ENCODE peak calls at places on chromosomes 1 and 21, in six cellular contexts. One of them, this sample, is unnamed.

GRCh38 chr1:55812281-55812680 is 597.1 kb upstream of the USP24 start:
- DNase-seq in foreskin fibroblast: peak; percentile 53
- DNase-seq in pancreas: no peak
- DNase-seq in Panc1: no peak
- DNase-seq in heart left ventricle: no peak
- DNase-seq in stomach: no peak
- DNase-seq in this sample: no peak

GRCh38 chr1:82632164-82632563 is 831.4 kb downstream of the ADGRL2 start:
- DNase-seq in foreskin fibroblast: no peak
- DNase-seq in pancreas: no peak
- DNase-seq in Panc1: no peak
- DNase-seq in heart left ventricle: no peak
- DNase-seq in stomach: no peak
- DNase-seq in this sample: no peak

GRCh38 chr1:32743380-32744062 is 41.0 kb upstream of the SYNC start:
- DNase-seq in foreskin fibroblast: peak; percentile 42
- DNase-seq in pancreas: no peak
- DNase-seq in Panc1: no peak
- DNase-seq in heart left ventricle: no peak
- DNase-seq in stomach: peak; percentile 76
- DNase-seq in this sample: no peak

GRCh38 chr21:45326169-45326833 is 38.6 kb upstream of the POFUT2 start:
- DNase-seq in foreskin fibroblast: peak; percentile 92
- DNase-seq in pancreas: no peak
- DNase-seq in Panc1: no peak
- DNase-seq in heart left ventricle: no peak
- DNase-seq in stomach: no peak
- DNase-seq in this sample: peak; percentile 45

GRCh38 chr1:186482661-186483255 is 21.8 kb upstream of the PDC start:
- DNase-seq in foreskin fibroblast: peak; percentile 82
- DNase-seq in pancreas: peak; percentile 18
- DNase-seq in Panc1: peak; percentile 51
- DNase-seq in heart left ventricle: peak; percentile 37
- DNase-seq in stomach: peak; percentile 42
- DNase-seq in this sample: peak; percentile 58

GRCh38 chr1:212514056-212514614 is 81.4 kb downstream of the NENF start:
- DNase-seq in foreskin fibroblast: peak; percentile 28
- DNase-seq in pancreas: peak; percentile 57
- DNase-seq in Panc1: no peak
- DNase-seq in heart left ventricle: peak; percentile 56
- DNase-seq in stomach: no peak
- DNase-seq in this sample: no peak

GRCh38 chr1:30345525-30346145 is 377.8 kb downstream of the MATN1 start:
- DNase-seq in foreskin fibroblast: no peak
- DNase-seq in pancreas: no peak
- DNase-seq in Panc1: no peak
- DNase-seq in heart left ventricle: no peak
- DNase-seq in stomach: no peak
- DNase-seq in this sample: no peak

GRCh38 chr1:159214149-159214760 is 9.6 kb downstream of the ACKR1 start:
- DNase-seq in foreskin fibroblast: peak; percentile 70
- DNase-seq in pancreas: no peak
- DNase-seq in Panc1: peak; percentile 42
- DNase-seq in heart left ventricle: no peak
- DNase-seq in stomach: peak; percentile 35
- DNase-seq in this sample: peak; percentile 29

GRCh38 chr1:41811978-41812852 is 106.5 kb downstream of the HIVEP3 start:
- DNase-seq in foreskin fibroblast: peak; percentile 92
- DNase-seq in pancreas: peak; percentile 47
- DNase-seq in Panc1: peak; percentile 47
- DNase-seq in heart left ventricle: peak; percentile 41
- DNase-seq in stomach: peak; percentile 70
- DNase-seq in this sample: peak; percentile 56

GRCh38 chr1:154851392-154852177 is 18.5 kb downstream of the KCNN3 start:
- DNase-seq in foreskin fibroblast: no peak
- DNase-seq in pancreas: no peak
- DNase-seq in Panc1: no peak
- DNase-seq in heart left ventricle: no peak
- DNase-seq in stomach: no peak
- DNase-seq in this sample: no peak

GRCh38 chr1:151612506-151613274 is 840 bp downstream of the SNX27 start:
- DNase-seq in foreskin fibroblast: peak; percentile 56
- DNase-seq in pancreas: peak; percentile 59
- DNase-seq in Panc1: no peak
- DNase-seq in heart left ventricle: peak; percentile 47
- DNase-seq in stomach: no peak
- DNase-seq in this sample: no peak

GRCh38 chr21:25402134-25402957 is 204.9 kb downstream of the MRPL39 start:
- DNase-seq in foreskin fibroblast: no peak
- DNase-seq in pancreas: no peak
- DNase-seq in Panc1: no peak
- DNase-seq in heart left ventricle: no peak
- DNase-seq in stomach: no peak
- DNase-seq in this sample: no peak

GRCh38 chr1:71170925-71171324 is 90.1 kb upstream of the ZRANB2 start:
- DNase-seq in foreskin fibroblast: no peak
- DNase-seq in pancreas: no peak
- DNase-seq in Panc1: no peak
- DNase-seq in heart left ventricle: no peak
- DNase-seq in stomach: no peak
- DNase-seq in this sample: no peak

GRCh38 chr21:8989883-8990325 is 1531.5 kb upstream of the TPTE start:
- DNase-seq in foreskin fibroblast: no peak
- DNase-seq in pancreas: peak; percentile 32
- DNase-seq in Panc1: peak; percentile 73
- DNase-seq in heart left ventricle: no peak
- DNase-seq in stomach: no peak
- DNase-seq in this sample: no peak

GRCh38 chr1:93171549-93172050 is 8.6 kb downstream of the TMED5 start:
- DNase-seq in foreskin fibroblast: peak; percentile 27
- DNase-seq in pancreas: no peak
- DNase-seq in Panc1: no peak
- DNase-seq in heart left ventricle: no peak
- DNase-seq in stomach: no peak
- DNase-seq in this sample: no peak

GRCh38 chr1:186076006-186076405 is 299.0 kb downstream of the TPR start:
- DNase-seq in foreskin fibroblast: peak; percentile 9
- DNase-seq in pancreas: no peak
- DNase-seq in Panc1: no peak
- DNase-seq in heart left ventricle: no peak
- DNase-seq in stomach: no peak
- DNase-seq in this sample: no peak

GRCh38 chr21:16837319-16837718 is 675.5 kb upstream of the CXADR start:
- DNase-seq in foreskin fibroblast: peak; percentile 47
- DNase-seq in pancreas: no peak
- DNase-seq in Panc1: no peak
- DNase-seq in heart left ventricle: no peak
- DNase-seq in stomach: no peak
- DNase-seq in this sample: no peak

GRCh38 chr1:61285371-61285885 is 203.1 kb downstream of the NFIA start:
- DNase-seq in foreskin fibroblast: no peak
- DNase-seq in pancreas: no peak
- DNase-seq in Panc1: no peak
- DNase-seq in heart left ventricle: no peak
- DNase-seq in stomach: no peak
- DNase-seq in this sample: no peak

GRCh38 chr1:93698351-93699112 is 16.9 kb upstream of the BCAR3 start:
- DNase-seq in foreskin fibroblast: no peak
- DNase-seq in pancreas: no peak
- DNase-seq in Panc1: no peak
- DNase-seq in heart left ventricle: no peak
- DNase-seq in stomach: no peak
- DNase-seq in this sample: no peak

GRCh38 chr1:2248854-2249558 is 20.9 kb downstream of the SKI start:
- DNase-seq in foreskin fibroblast: no peak
- DNase-seq in pancreas: no peak
- DNase-seq in Panc1: no peak
- DNase-seq in heart left ventricle: no peak
- DNase-seq in stomach: no peak
- DNase-seq in this sample: no peak

GRCh38 chr21:28671549-28672195 is 321.0 kb downstream of the LTN1 start:
- DNase-seq in foreskin fibroblast: peak; percentile 16
- DNase-seq in pancreas: no peak
- DNase-seq in Panc1: no peak
- DNase-seq in heart left ventricle: no peak
- DNase-seq in stomach: no peak
- DNase-seq in this sample: peak; percentile 15

GRCh38 chr1:115969509-115969908 is 6.8 kb upstream of the SLC22A15 start:
- DNase-seq in foreskin fibroblast: peak; percentile 3
- DNase-seq in pancreas: no peak
- DNase-seq in Panc1: no peak
- DNase-seq in heart left ventricle: no peak
- DNase-seq in stomach: no peak
- DNase-seq in this sample: no peak

GRCh38 chr1:160773088-160773487 is 22.9 kb upstream of the LY9 start:
- DNase-seq in foreskin fibroblast: no peak
- DNase-seq in pancreas: no peak
- DNase-seq in Panc1: no peak
- DNase-seq in heart left ventricle: no peak
- DNase-seq in stomach: no peak
- DNase-seq in this sample: no peak

GRCh38 chr1:160763993-160764392 is 24.9 kb downstream of the SLAMF7 start:
- DNase-seq in foreskin fibroblast: no peak
- DNase-seq in pancreas: no peak
- DNase-seq in Panc1: no peak
- DNase-seq in heart left ventricle: no peak
- DNase-seq in stomach: no peak
- DNase-seq in this sample: no peak

GRCh38 chr1:160767417-160768294 is 28.3 kb upstream of the LY9 start:
- DNase-seq in foreskin fibroblast: no peak
- DNase-seq in pancreas: no peak
- DNase-seq in Panc1: no peak
- DNase-seq in heart left ventricle: no peak
- DNase-seq in stomach: no peak
- DNase-seq in this sample: peak; percentile 9

DNA sequence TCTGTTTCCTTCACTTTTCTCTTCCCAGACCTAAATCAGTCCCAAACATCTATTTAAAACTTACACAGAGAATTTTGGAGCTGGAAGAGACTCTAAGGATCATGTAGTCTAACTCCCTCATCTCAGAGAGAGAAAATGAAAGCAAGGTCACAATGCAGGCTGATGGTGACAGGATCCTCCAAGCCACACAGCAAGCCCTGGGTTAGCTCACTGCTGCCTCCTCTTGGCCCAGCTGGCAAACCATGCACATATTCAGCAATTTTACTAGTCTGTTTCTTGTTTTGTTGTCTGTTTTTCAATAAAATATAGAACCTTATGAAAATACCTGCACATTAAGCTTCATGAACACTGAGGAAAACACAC is 27.7 kb upstream of the LY9 start:
- DNase-seq in foreskin fibroblast: no peak
- DNase-seq in pancreas: no peak
- DNase-seq in Panc1: peak; percentile 42
- DNase-seq in heart left ventricle: peak; percentile 38
- DNase-seq in stomach: peak; percentile 58
- DNase-seq in this sample: peak; percentile 29
- TF ChIP-seq CTCF in foreskin fibroblast: peak; percentile 19
- TF ChIP-seq CTCF in pancreas: no peak
- TF ChIP-seq CTCF in Panc1: peak; percentile 58
- TF ChIP-seq CTCF in heart left ventricle: peak; percentile 45
- TF ChIP-seq CTCF in stomach: peak; percentile 24
- TF ChIP-seq CTCF in this sample: peak; percentile 71

GRCh38 chr1:114295321-114295720 is 141.7 kb upstream of the SYT6 start:
- DNase-seq in foreskin fibroblast: no peak
- DNase-seq in pancreas: no peak
- DNase-seq in Panc1: no peak
- DNase-seq in heart left ventricle: no peak
- DNase-seq in stomach: no peak
- DNase-seq in this sample: no peak
- TF ChIP-seq CTCF in foreskin fibroblast: no peak
- TF ChIP-seq CTCF in pancreas: no peak
- TF ChIP-seq CTCF in Panc1: no peak
- TF ChIP-seq CTCF in heart left ventricle: no peak
- TF ChIP-seq CTCF in stomach: no peak
- TF ChIP-seq CTCF in this sample: no peak

DNA sequence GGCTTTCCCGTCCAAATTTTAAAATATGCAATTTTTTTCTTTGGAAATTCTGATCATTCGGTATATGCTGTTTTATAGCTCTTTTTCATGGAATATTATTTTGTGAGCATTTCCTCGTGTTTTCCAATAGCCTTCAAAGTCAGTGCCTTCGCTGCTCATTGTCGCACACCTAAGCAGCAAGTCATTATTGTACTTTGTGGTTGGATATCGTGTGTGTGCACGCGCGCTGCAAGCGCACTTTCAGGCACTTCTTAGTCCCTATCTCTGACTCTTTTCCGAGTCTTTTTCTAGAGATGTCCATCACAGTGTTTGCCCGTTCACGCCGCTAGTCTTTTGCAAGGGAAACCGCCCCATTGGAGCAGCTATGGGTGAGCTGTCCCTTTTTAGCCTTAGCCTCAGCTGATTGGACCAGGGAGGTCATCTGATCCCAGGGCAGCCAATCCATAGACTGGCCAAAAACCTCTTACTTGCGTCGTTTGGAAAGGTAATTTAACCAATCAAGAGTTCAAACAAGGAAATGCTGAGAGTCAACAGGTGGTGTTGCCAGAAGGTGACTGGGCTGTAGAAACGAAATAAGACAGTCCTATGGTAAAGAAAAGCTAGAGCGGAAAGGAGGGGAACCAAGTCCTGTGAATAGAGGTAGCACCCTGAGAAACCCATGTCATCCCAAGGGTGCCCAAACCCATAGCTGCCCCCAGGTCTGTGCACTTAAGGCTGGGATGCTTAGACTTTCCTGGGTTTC is 710 bp upstream of the HYI start:
- DNase-seq in foreskin fibroblast: peak; percentile 92
- DNase-seq in pancreas: peak; percentile 80
- DNase-seq in Panc1: no peak
- DNase-seq in heart left ventricle: peak; percentile 72
- DNase-seq in stomach: peak; percentile 83
- DNase-seq in this sample: peak; percentile 68
- TF ChIP-seq CTCF in foreskin fibroblast: no peak
- TF ChIP-seq CTCF in pancreas: no peak
- TF ChIP-seq CTCF in Panc1: no peak
- TF ChIP-seq CTCF in heart left ventricle: no peak
- TF ChIP-seq CTCF in stomach: no peak
- TF ChIP-seq CTCF in this sample: no peak

GRCh38 chr1:57072775-57073174 is 107.0 kb upstream of the C8B start:
- DNase-seq in foreskin fibroblast: no peak
- DNase-seq in pancreas: no peak
- DNase-seq in Panc1: no peak
- DNase-seq in heart left ventricle: no peak
- DNase-seq in stomach: no peak
- DNase-seq in this sample: no peak
- TF ChIP-seq CTCF in foreskin fibroblast: no peak
- TF ChIP-seq CTCF in pancreas: no peak
- TF ChIP-seq CTCF in Panc1: no peak
- TF ChIP-seq CTCF in heart left ventricle: no peak
- TF ChIP-seq CTCF in stomach: no peak
- TF ChIP-seq CTCF in this sample: peak; percentile 51